ENCODE peak calls at places on chromosomes 12 and 14, in four cellular contexts. C is GM12878, W is IMR-90, S is K562. E is an unnamed sample.

GRCh38 chr12:107372229-107372658 is 278.9 kb upstream of the CRY1 start:
- DNase-seq in S (no peak), C (no peak), W (peak; percentile 27), E (no peak)

GRCh38 chr12:54053625-54054441 is at the start of gene HOXC4:
- DNase-seq in S (no peak), W (peak; percentile 1), C (no peak), E (peak; percentile 63)

GRCh38 chr14:23078692-23079116 is 16.2 kb downstream of the ACIN1 start:
- DNase-seq in C (no peak), W (peak; percentile 98), S (peak; percentile 90), E (peak; percentile 83)

GRCh38 chr12:127293507-127294310 is 973.3 kb upstream of the TMEM132C start:
- DNase-seq in S (peak; percentile 79), C (no peak), W (peak; percentile 33), E (peak; percentile 57)

GRCh38 chr12:5487971-5488955 is 56.4 kb downstream of the NTF3 start:
- DNase-seq in S (no peak), C (no peak), W (peak; percentile 89), E (no peak)

GRCh38 chr14:52299692-52300278 is 14.3 kb upstream of the PTGER2 start:
- DNase-seq in C (no peak), S (peak; percentile 31), W (peak; percentile 71), E (peak; percentile 54)

GRCh38 chr14:73977896-73978295 is 27.8 kb downstream of the COQ6 start:
- DNase-seq in S (no peak), C (no peak), W (peak; percentile 86), E (no peak)

GRCh38 chr12:130137141-130138018 is 24.9 kb upstream of the FZD10 start:
- DNase-seq in C (no peak), S (no peak), W (no peak), E (no peak)

GRCh38 chr12:44709166-44709565 is 166.9 kb downstream of the NELL2 start:
- DNase-seq in S (no peak), W (no peak), C (no peak), E (no peak)

GRCh38 chr14:49940805-49941421 is 48.0 kb downstream of the ARF6 start:
- DNase-seq in S (no peak), W (peak; percentile 64), C (no peak), E (peak; percentile 29)

GRCh38 chr14:92973798-92974372 is 50.9 kb downstream of the CHGA start:
- DNase-seq in W (no peak), C (no peak), S (no peak), E (no peak)

GRCh38 chr14:89702151-89702936 is 252.2 kb downstream of the EFCAB11 start:
- DNase-seq in S (no peak), C (no peak), W (peak; percentile 67), E (no peak)

GRCh38 chr12:108852674-108853073 is 4.7 kb downstream of the SSH1 start:
- DNase-seq in C (no peak), S (no peak), W (peak; percentile 51), E (no peak)

GRCh38 chr14:95185033-95185432 is 27.7 kb upstream of the DICER1 start:
- DNase-seq in C (no peak), S (no peak), W (no peak), E (no peak)

DNA sequence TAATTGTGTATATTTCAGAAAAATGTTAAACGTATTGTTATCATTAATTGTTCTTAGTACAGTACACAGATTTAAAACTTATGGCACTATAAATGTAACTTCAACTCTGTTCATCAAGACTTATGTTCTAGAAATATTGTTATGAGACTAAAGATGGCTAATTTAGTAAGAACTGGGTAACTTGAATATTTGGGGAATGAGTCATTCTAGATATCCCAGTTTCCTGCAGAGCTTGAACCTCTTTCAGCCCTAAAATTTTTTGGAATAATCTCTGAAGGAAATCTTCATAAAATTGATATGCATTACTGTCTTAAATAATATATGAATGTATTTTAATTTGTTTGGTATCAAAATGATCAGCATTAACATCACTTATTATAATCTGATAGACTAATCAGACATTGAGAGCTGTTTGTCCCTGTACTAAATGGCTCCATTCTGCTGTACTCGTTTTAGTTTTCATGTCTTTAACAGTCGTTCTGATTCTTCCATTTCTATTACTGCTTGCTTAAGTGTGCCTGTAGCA is 87.1 kb downstream of the VEZT start:
- DNase-seq in W (peak; percentile 53), C (no peak), S (no peak), E (no peak)
- TF ChIP-seq USF2 in W (no peak), C (no peak), S (no peak), E (no peak)

GRCh38 chr12:24846689-24847088 is 102.2 kb downstream of the BCAT1 start:
- DNase-seq in C (no peak), W (no peak), S (no peak), E (no peak)

GRCh38 chr12:24851341-24851740 is 97.6 kb downstream of the BCAT1 start:
- DNase-seq in C (no peak), S (no peak), W (no peak), E (no peak)

GRCh38 chr12:24850486-24850885 is 98.4 kb downstream of the BCAT1 start:
- DNase-seq in W (no peak), C (no peak), S (no peak), E (no peak)

GRCh38 chr12:24851816-24852337 is 97.0 kb downstream of the BCAT1 start:
- DNase-seq in S (no peak), W (no peak), C (no peak), E (no peak)

GRCh38 chr12:24848941-24849477 is 99.9 kb downstream of the BCAT1 start:
- DNase-seq in S (no peak), W (no peak), C (no peak), E (no peak)
- TF ChIP-seq ELK1 in S (no peak), W (no peak), C (no peak), E (no peak)

DNA sequence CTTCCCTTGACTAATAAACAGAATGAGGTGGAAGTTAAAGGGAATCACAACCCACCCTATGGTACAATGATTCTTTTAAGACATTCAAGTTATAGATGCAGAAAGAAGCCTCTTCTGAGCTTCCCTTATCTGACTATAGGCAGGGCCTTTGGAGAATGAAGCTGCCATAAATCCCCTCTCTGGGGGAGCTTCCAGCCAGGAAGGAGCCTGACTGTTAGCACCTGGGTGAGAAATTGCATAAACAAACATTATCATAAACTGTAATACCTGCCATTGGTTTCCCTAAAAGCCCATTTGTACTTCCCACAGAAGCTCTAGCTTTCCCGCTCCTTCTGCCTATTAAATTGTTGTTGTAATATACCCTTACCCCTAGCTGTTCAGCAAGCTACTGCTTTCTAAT is 81.3 kb upstream of the RESF1 start:
- DNase-seq in S (no peak), C (no peak), W (no peak), E (no peak)
- TF ChIP-seq USF2 in S (no peak), C (no peak), W (no peak), E (no peak)

DNA sequence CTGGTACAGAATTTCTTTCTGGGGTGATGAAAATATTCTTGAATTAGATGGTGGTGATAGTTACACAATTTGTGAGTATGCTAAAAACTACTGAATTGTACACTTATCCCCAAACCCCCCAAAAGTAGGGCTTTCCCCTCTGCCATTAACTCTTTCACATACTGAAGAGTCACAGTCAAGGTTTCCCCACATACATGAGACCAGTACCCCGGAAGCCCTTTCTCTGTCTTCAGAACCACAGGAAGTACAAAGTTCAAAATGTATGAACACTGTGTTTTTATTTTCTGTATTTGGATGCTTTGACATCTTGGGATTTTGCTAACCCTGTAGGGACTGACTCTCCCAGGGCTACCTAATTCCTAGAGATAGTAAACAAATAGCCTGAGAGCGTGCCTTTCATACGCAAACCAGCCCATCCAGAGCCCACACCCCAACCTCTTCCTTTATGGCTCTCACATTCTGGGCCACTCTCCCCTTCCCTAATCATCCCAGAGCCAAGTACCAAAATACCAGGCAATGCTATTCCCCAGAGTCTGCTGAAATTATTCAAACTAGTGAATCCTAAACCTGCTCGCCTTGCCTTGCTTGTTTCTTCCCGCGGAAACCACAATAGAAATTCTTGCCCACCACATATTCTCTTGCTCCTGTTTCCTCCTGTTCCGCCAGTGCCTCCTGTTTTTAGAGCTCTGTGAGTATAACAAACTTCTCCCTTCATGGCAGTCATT is 524.7 kb downstream of the FUT8 start:
- DNase-seq in C (no peak), W (no peak), S (no peak), E (no peak)
- TF ChIP-seq ELK1 in C (no peak), W (no peak), S (no peak), E (no peak)

DNA sequence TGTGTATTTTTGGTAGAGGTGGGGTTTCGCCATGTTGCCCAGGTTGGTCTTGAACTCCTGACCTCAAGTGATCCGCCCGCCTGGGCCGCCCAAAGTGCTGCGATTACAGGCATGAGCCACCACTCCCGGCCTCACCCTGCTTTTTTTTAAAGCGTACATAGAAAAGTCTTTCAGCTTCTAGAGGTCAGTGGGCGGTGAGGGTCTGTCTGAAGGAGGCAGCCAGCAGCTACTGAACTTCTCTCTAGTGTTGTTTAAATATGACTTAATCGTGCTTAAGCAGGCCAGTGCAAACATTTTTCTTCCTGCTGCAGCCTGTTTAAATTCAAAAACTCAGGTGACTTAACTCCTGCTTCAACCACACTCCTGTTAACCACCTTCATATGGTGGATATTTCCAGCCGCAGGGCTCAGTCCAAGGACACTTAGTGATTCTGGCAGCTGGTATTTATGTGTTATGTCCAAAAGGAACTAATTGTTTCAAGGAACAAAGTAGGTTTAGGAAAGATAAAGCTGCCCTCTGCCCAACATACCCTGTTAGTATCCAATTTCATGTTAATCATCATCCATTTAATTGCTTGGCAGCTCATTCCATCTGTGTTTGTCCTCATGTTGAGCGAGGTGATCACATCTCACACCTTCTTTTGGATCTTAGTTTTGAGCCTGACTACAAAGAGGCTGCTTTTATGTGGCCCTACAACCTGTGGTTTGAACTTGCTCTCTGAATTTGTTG is 2.0 kb downstream of the PRKAB1 start:
- DNase-seq in C (no peak), W (no peak), S (peak; percentile 49), E (no peak)
- TF ChIP-seq USF2 in C (no peak), W (no peak), S (no peak), E (no peak)